ENCODE peak calls at places on chromosomes 11 and 22, in eight cellular contexts. U, B, G, P, D, X, R and Q are unnamed samples.

GRCh38 chr11:17369094-17369493 is 17.5 kb downstream of the NCR3LG1 start:
- DNase-seq in U (no peak), B (no peak), G (no peak), P (no peak), D (no peak), X (no peak), R (no peak), Q (no peak)

GRCh38 chr11:92070026-92070889 is 154.4 kb upstream of the FAT3 start:
- DNase-seq in U (peak; percentile 9), B (no peak), G (no peak), P (no peak), D (no peak), X (no peak), R (no peak), Q (no peak)

GRCh38 chr11:30786392-30787120 is 200.4 kb upstream of the MPPED2 start:
- DNase-seq in U (peak; percentile 5), B (peak; percentile 49), G (no peak), P (no peak), D (no peak), X (no peak), R (no peak), Q (no peak)

GRCh38 chr11:57459112-57460016 is 964 bp upstream of the RTN4RL2 start:
- DNase-seq in U (peak; percentile 61), B (no peak), G (no peak), P (no peak), D (no peak), X (peak; percentile 15), R (no peak), Q (no peak)

GRCh38 chr11:72432347-72433287 is 1.7 kb downstream of the CLPB start:
- DNase-seq in U (peak; percentile 11), B (no peak), G (no peak), P (no peak), D (no peak), X (no peak), R (no peak), Q (no peak)

GRCh38 chr11:14577835-14578529 is 57.8 kb upstream of the PSMA1 start:
- DNase-seq in U (no peak), B (no peak), G (no peak), P (no peak), D (no peak), X (no peak), R (peak; percentile 10), Q (no peak)

GRCh38 chr11:90204832-90205646 is 17.8 kb downstream of the CHORDC1 start:
- DNase-seq in U (peak; percentile 69), B (peak; percentile 68), G (no peak), P (no peak), D (no peak), X (peak; percentile 52), R (no peak), Q (no peak)

GRCh38 chr11:35305670-35306382 is 113.5 kb downstream of the SLC1A2 start:
- DNase-seq in U (peak; percentile 50), B (peak; percentile 17), G (peak; percentile 45), P (no peak), D (peak; percentile 10), X (peak; percentile 79), R (no peak), Q (peak; percentile 62)

GRCh38 chr11:12573707-12574106 is 100.5 kb upstream of the TEAD1 start:
- DNase-seq in U (no peak), B (no peak), G (no peak), P (no peak), D (no peak), X (no peak), R (no peak), Q (no peak)

GRCh38 chr11:19080579-19080993 is 20.1 kb upstream of the MRGPRX2 start:
- DNase-seq in U (peak; percentile 76), B (peak; percentile 93), G (no peak), P (no peak), D (no peak), X (peak; percentile 5), R (no peak), Q (no peak)

GRCh38 chr11:73308003-73308962 is at the start of gene ARHGEF17:
- DNase-seq in U (peak; percentile 91), B (peak; percentile 89), G (peak; percentile 68), P (peak; percentile 67), D (peak; percentile 29), X (peak; percentile 88), R (no peak), Q (peak; percentile 91)

GRCh38 chr11:6498544-6498943 is 1.5 kb downstream of the DNHD1 start:
- DNase-seq in U (no peak), B (no peak), G (no peak), P (no peak), D (no peak), X (no peak), R (no peak), Q (no peak)

GRCh38 chr11:75982309-75982708 is 167.3 kb downstream of the UVRAG start:
- DNase-seq in U (no peak), B (no peak), G (no peak), P (no peak), D (no peak), X (no peak), R (no peak), Q (no peak)

GRCh38 chr11:122655527-122656072 is at the start of gene UBASH3B:
- DNase-seq in U (peak; percentile 94), B (peak; percentile 90), G (peak; percentile 86), P (peak; percentile 82), D (peak; percentile 53), X (peak; percentile 84), R (no peak), Q (peak; percentile 88)

GRCh38 chr11:9799901-9800300 is 136.0 kb downstream of the SWAP70 start:
- DNase-seq in U (peak; percentile 53), B (no peak), G (no peak), P (no peak), D (no peak), X (no peak), R (no peak), Q (no peak)

GRCh38 chr22:17917490-17917983 is 106.8 kb downstream of the MICAL3 start:
- DNase-seq in U (no peak), B (no peak), G (peak; percentile 89), P (peak; percentile 85), D (no peak), X (no peak), R (no peak), Q (no peak)

GRCh38 chr22:29156507-29156906 is 49.2 kb upstream of the EMID1 start:
- DNase-seq in U (peak; percentile 10), B (no peak), G (no peak), P (no peak), D (no peak), X (peak; percentile 78), R (no peak), Q (peak; percentile 28)

GRCh38 chr11:7486731-7487130 is 1.4 kb downstream of the OLFML1 start:
- DNase-seq in U (peak; percentile 55), B (no peak), G (no peak), P (no peak), D (no peak), X (peak; percentile 16), R (no peak), Q (no peak)

GRCh38 chr22:49091917-49092545 is 735.6 kb downstream of the BRD1 start:
- DNase-seq in U (no peak), B (no peak), G (no peak), P (no peak), D (no peak), X (no peak), R (no peak), Q (no peak)

GRCh38 chr11:128517457-128518230 is 69.7 kb downstream of the ETS1 start:
- DNase-seq in U (peak; percentile 71), B (no peak), G (no peak), P (no peak), D (no peak), X (no peak), R (no peak), Q (no peak)

GRCh38 chr22:26921726-26922125 is 264.3 kb downstream of the MIAT start:
- DNase-seq in U (no peak), B (no peak), G (no peak), P (no peak), D (no peak), X (no peak), R (no peak), Q (no peak)

GRCh38 chr11:120168960-120169681 is 31.2 kb upstream of the TRIM29 start:
- DNase-seq in U (peak; percentile 81), B (peak; percentile 78), G (peak; percentile 73), P (peak; percentile 83), D (no peak), X (peak; percentile 76), R (peak; percentile 29), Q (peak; percentile 79)

GRCh38 chr22:22863001-22863400 is 24.6 kb upstream of the IGLL5 start:
- DNase-seq in U (no peak), B (no peak), G (no peak), P (no peak), D (no peak), X (no peak), R (no peak), Q (no peak)

GRCh38 chr11:24635588-24636290 is 138.9 kb downstream of the LUZP2 start:
- DNase-seq in U (peak; percentile 7), B (no peak), G (no peak), P (no peak), D (no peak), X (peak; percentile 26), R (no peak), Q (no peak)

GRCh38 chr11:62575837-62576236 is 2.1 kb upstream of the EEF1G start:
- DNase-seq in U (no peak), B (no peak), G (no peak), P (peak; percentile 40), D (no peak), X (no peak), R (no peak), Q (no peak)

GRCh38 chr11:83724704-83725114 is 438.5 kb upstream of the CCDC90B start:
- DNase-seq in U (peak; percentile 50), B (no peak), G (no peak), P (no peak), D (no peak), X (peak; percentile 35), R (no peak), Q (peak; percentile 83)
- H3K27me3 ChIP-seq in U (no peaks in the 10 kb centered on the region), B (peaks cover 17% of the 10 kb centered on the region), G (no peaks in the 10 kb centered on the region), P (no peaks in the 10 kb centered on the region), D (peaks cover 2% of the 10 kb centered on the region), X (no peaks in the 10 kb centered on the region), R (no peaks in the 10 kb centered on the region), Q (no peaks in the 10 kb centered on the region)

DNA sequence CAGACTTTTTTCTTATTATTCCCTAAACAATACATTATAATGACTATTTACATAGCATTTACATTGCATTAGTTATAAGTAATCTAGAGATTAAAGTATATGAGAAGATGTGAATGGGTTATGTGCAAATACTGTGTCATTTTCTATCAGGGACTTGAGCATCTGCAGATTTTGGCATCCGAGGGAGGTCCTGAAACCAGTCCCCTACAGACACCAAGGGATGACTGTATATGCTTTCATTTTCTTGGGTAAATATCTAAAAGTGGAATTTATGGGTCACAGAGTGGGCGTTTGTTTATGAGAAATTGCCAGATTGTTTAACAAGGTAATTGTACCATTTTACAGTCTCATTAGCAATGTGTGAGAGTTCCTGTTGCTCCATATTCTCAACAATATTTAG is 454.5 kb upstream of the API5 start:
- DNase-seq in U (no peak), B (no peak), G (no peak), P (no peak), D (no peak), X (no peak), R (no peak), Q (no peak)
- H3K27me3 ChIP-seq in U (no peaks in the 10 kb centered on the region), B (no peaks in the 10 kb centered on the region), G (no peaks in the 10 kb centered on the region), P (no peaks in the 10 kb centered on the region), D (no peaks in the 10 kb centered on the region), X (no peaks in the 10 kb centered on the region), R (no peaks in the 10 kb centered on the region), Q (no peaks in the 10 kb centered on the region)

GRCh38 chr11:110773442-110773841 is 61.2 kb upstream of the ARHGAP20 start:
- DNase-seq in U (no peak), B (no peak), G (no peak), P (no peak), D (no peak), X (no peak), R (no peak), Q (no peak)
- H3K27me3 ChIP-seq in U (no peaks in the 10 kb centered on the region), B (no peaks in the 10 kb centered on the region), G (no peaks in the 10 kb centered on the region), P (no peaks in the 10 kb centered on the region), D (peaks cover 2% of the 10 kb centered on the region), X (no peaks in the 10 kb centered on the region), R (no peaks in the 10 kb centered on the region), Q (no peaks in the 10 kb centered on the region)

GRCh38 chr22:39287076-39287743 is 32.2 kb downstream of the RPL3 start:
- DNase-seq in U (no peak), B (peak; percentile 50), G (no peak), P (no peak), D (no peak), X (no peak), R (peak; percentile 36), Q (no peak)
- H3K27me3 ChIP-seq in U (no peaks in the 10 kb centered on the region), B (no peaks in the 10 kb centered on the region), G (no peaks in the 10 kb centered on the region), P (no peaks in the 10 kb centered on the region), D (no peaks in the 10 kb centered on the region), X (no peaks in the 10 kb centered on the region), R (no peaks in the 10 kb centered on the region), Q (no peaks in the 10 kb centered on the region)